ENCODE peak calls at places on chromosomes 4 and X, in nine cellular contexts. R, B, W, Q, V, G, F, X and J are unnamed samples.
A peak's percentile ranks its signal among the peaks of the same experiment; 100 is the strongest.

GRCh38 chrX:151871244-151871643 is 41.4 kb upstream of the MAGEA4 start:
- DNase-seq in X (no peak), Q (no peak), V (peak; percentile 52), G (no peak), F (peak; percentile 85), R (no peak), W (peak; percentile 56), B (no peak), J (no peak)

GRCh38 chrX:149682031-149682430 is 29.8 kb upstream of the MAGEA11 start:
- DNase-seq in R (no peak), X (no peak), W (no peak), B (no peak), Q (no peak), F (no peak), G (no peak), V (no peak), J (no peak)

GRCh38 chr4:81215219-81215892 is at the start of gene PRKG2:
- DNase-seq in Q (no peak), B (no peak), V (no peak), W (no peak), R (no peak), G (no peak), F (no peak), X (peak; percentile 79), J (no peak)

GRCh38 chrX:10484683-10485247 is 135.6 kb downstream of the MID1 start:
- DNase-seq in Q (no peak), G (no peak), W (no peak), B (no peak), X (no peak), F (peak; percentile 61), R (no peak), V (peak; percentile 23), J (no peak)

GRCh38 chr4:87734936-87735335 is 64.4 kb upstream of the IBSP start:
- DNase-seq in V (no peak), F (no peak), X (no peak), W (no peak), Q (no peak), G (no peak), B (no peak), R (no peak), J (no peak)

GRCh38 chr4:52051213-52051614 is at the start of gene SPATA18:
- DNase-seq in W (no peak), G (no peak), X (peak; percentile 61), R (peak; percentile 27), F (peak; percentile 2), Q (no peak), V (no peak), B (peak; percentile 50), J (peak; percentile 12)

GRCh38 chr4:80694178-80694577 is 336.3 kb upstream of the BMP3 start:
- DNase-seq in Q (no peak), R (no peak), F (no peak), G (no peak), V (no peak), W (no peak), B (no peak), X (no peak), J (no peak)

GRCh38 chrX:58025979-58026378 is 115.7 kb upstream of the ZXDA start:
- DNase-seq in R (no peak), G (no peak), Q (peak; percentile 5), F (peak; percentile 44), V (peak; percentile 25), X (peak; percentile 63), W (peak; percentile 19), B (no peak), J (no peak)

GRCh38 chr4:168151313-168151712 is 59.0 kb downstream of the ANXA10 start:
- DNase-seq in F (no peak), X (no peak), R (no peak), G (no peak), Q (no peak), W (no peak), B (no peak), V (no peak), J (no peak)

GRCh38 chrX:111131572-111131971 is 35.6 kb downstream of the PAK3 start:
- DNase-seq in W (no peak), X (no peak), R (no peak), Q (no peak), V (peak; percentile 33), G (no peak), B (no peak), F (no peak), J (no peak)

GRCh38 chr4:119729815-119730643 is 101.4 kb upstream of the PDE5A start:
- DNase-seq in F (peak; percentile 76), X (peak; percentile 59), W (peak; percentile 93), V (peak; percentile 98), R (peak; percentile 66), Q (no peak), B (peak; percentile 59), G (no peak), J (no peak)

GRCh38 chr4:139762715-139763114 is 97.1 kb downstream of the MGST2 start:
- DNase-seq in B (no peak), V (no peak), Q (no peak), F (no peak), G (no peak), R (peak; percentile 40), W (peak; percentile 92), X (no peak), J (no peak)
- H3K4me3 ChIP-seq in B (no peak overlapping the region), V (no peak overlapping the region), Q (no peak overlapping the region), F (no peak overlapping the region), G (no peak overlapping the region), R (no peak overlapping the region), W (peak overlapping the region; percentile 59), X (no peak overlapping the region), J (peak overlapping the region; percentile 31)

DNA sequence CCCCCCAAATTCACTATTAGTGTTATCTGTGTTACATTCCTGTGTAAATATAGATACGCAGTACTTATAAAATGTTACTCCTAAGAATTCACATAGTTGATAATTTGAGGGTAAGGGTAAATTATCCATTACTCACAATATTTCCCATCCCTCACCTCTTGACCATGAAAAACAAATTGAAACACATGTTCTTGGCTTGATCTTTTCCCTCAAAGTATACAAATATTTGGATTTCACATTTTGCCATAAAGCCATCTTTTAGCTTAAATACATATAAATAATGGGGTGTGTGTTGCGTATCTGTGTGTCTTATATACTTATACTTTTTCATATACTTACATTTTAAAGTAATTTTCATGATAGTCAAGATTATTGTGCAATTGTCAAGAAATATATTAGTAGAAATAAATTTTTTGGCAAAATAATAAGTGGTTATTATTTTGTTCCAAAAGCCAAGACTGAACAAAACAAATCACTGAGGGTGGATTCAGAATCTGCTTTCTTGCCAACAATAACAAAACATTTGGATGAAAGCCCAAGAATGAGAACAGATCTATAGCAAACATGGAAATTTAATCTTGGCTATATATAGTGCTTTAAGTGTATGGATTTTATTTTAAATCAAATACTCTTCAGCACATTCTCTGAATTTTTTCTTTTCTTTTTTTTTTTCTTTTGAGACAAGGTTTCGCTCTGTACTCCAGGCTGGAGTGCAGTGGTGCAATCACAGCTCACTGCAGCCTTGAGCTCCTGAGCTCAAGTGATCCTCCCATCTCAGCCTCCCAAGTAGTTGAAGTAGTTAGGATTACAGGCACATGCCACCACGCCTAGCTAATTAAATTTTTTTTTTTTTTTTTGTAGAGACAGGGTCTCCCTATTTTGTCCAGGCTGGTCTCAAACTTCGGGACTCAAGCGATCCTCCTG is 48.5 kb upstream of the PRSS48 start:
- DNase-seq in V (peak; percentile 28), X (no peak), G (no peak), W (peak; percentile 92), R (no peak), F (no peak), Q (no peak), B (no peak), J (no peak)
- H3K27ac ChIP-seq in V (no peak overlapping the region), X (peak overlapping the region; percentile 28), G (no peak overlapping the region), W (peak overlapping the region; percentile 80), R (peak overlapping the region; percentile 57), F (no peak overlapping the region), Q (no peak overlapping the region), B (peak overlapping the region; percentile 12), J (peak overlapping the region; percentile 54)

GRCh38 chrX:129779747-129780146 is at the start of gene SASH3:
- DNase-seq in Q (no peak), F (no peak), B (peak; percentile 60), G (no peak), X (peak; percentile 92), V (no peak), W (no peak), R (peak; percentile 53), J (peak; percentile 19)
- TF ChIP-seq POLR2A in Q (no peak), F (no peak), B (no peak), G (peak; percentile 93), X (peak; percentile 16), V (no peak), W (no peak), R (no peak), J (no peak)

GRCh38 chr4:180832086-180832485 is 1411.1 kb upstream of the TENM3 start:
- DNase-seq in B (no peak), R (no peak), W (no peak), G (no peak), F (peak; percentile 2), Q (no peak), V (no peak), X (no peak), J (no peak)

GRCh38 chr4:180823116-180823515 is 1420.1 kb upstream of the TENM3 start:
- DNase-seq in X (no peak), W (no peak), R (no peak), G (no peak), F (no peak), Q (no peak), V (no peak), B (no peak), J (no peak)

GRCh38 chr4:180828455-180829018 is 1414.7 kb upstream of the TENM3 start:
- DNase-seq in F (peak; percentile 51), B (no peak), Q (no peak), G (no peak), R (no peak), W (no peak), V (peak; percentile 83), X (no peak), J (no peak)

GRCh38 chr4:180827610-180828009 is 1415.6 kb upstream of the TENM3 start:
- DNase-seq in V (peak; percentile 67), G (no peak), F (no peak), Q (no peak), X (no peak), W (no peak), R (no peak), B (no peak), J (no peak)

GRCh38 chr4:180827193-180827592 is 1416.0 kb upstream of the TENM3 start:
- DNase-seq in F (no peak), Q (no peak), G (no peak), V (peak; percentile 39), B (no peak), W (no peak), X (no peak), R (no peak), J (no peak)
- H3K4me3 ChIP-seq in F (no peak overlapping the region), Q (no peak overlapping the region), G (no peak overlapping the region), V (peak overlapping the region; percentile 36), B (no peak overlapping the region), W (no peak overlapping the region), X (peak overlapping the region; percentile 42), R (no peak overlapping the region), J (peak overlapping the region; percentile 39)

GRCh38 chr4:109075617-109076016 is 226.8 kb downstream of the COL25A1 start:
- DNase-seq in Q (no peak), B (no peak), F (no peak), X (no peak), R (no peak), W (no peak), V (no peak), G (no peak), J (no peak)
- H3K27ac ChIP-seq in Q (no peak overlapping the region), B (no peak overlapping the region), F (no peak overlapping the region), X (no peak overlapping the region), R (no peak overlapping the region), W (no peak overlapping the region), V (no peak overlapping the region), G (no peak overlapping the region), J (no peak overlapping the region)

GRCh38 chrX:45851434-45851991 is 650.8 kb upstream of the DIPK2B start:
- DNase-seq in F (peak; percentile 79), Q (no peak), R (no peak), B (no peak), G (no peak), W (peak; percentile 1), V (no peak), X (peak; percentile 59), J (no peak)
- TF ChIP-seq POLR2A in F (peak; percentile 78), Q (no peak), R (no peak), B (no peak), G (no peak), W (no peak), V (no peak), X (no peak), J (no peak)